ENCODE peak calls at places on chromosomes 1 and 21, in five cellular contexts. One of them, this sample, is unnamed.

GRCh38 chr1:204641455-204641854 is 44.1 kb downstream of the LRRN2 start:
- DNase-seq in sigmoid colon: no peak
- DNase-seq in CD4-positive, CD25-positive, alpha-beta regulatory T cell: no peak
- DNase-seq in Panc1: no peak
- DNase-seq in heart right ventricle: no peak
- DNase-seq in this sample: no peak

GRCh38 chr1:11558286-11558685 is 79.3 kb downstream of the DISP3 start:
- DNase-seq in sigmoid colon: no peak
- DNase-seq in CD4-positive, CD25-positive, alpha-beta regulatory T cell: no peak
- DNase-seq in Panc1: no peak
- DNase-seq in heart right ventricle: no peak
- DNase-seq in this sample: no peak

GRCh38 chr1:101479945-101480344 is 243.1 kb downstream of the S1PR1 start:
- DNase-seq in sigmoid colon: no peak
- DNase-seq in CD4-positive, CD25-positive, alpha-beta regulatory T cell: no peak
- DNase-seq in Panc1: no peak
- DNase-seq in heart right ventricle: no peak
- DNase-seq in this sample: no peak

GRCh38 chr1:244341455-244342450 is 110.0 kb downstream of the ADSS2 start:
- DNase-seq in sigmoid colon: no peak
- DNase-seq in CD4-positive, CD25-positive, alpha-beta regulatory T cell: no peak
- DNase-seq in Panc1: no peak
- DNase-seq in heart right ventricle: no peak
- DNase-seq in this sample: no peak

GRCh38 chr21:34035619-34036354 is 37.6 kb upstream of the MRPS6 start:
- DNase-seq in sigmoid colon: no peak
- DNase-seq in CD4-positive, CD25-positive, alpha-beta regulatory T cell: no peak
- DNase-seq in Panc1: no peak
- DNase-seq in heart right ventricle: no peak
- DNase-seq in this sample: no peak

GRCh38 chr1:229251185-229251584 is 19.7 kb upstream of the RAB4A start:
- DNase-seq in sigmoid colon: no peak
- DNase-seq in CD4-positive, CD25-positive, alpha-beta regulatory T cell: no peak
- DNase-seq in Panc1: no peak
- DNase-seq in heart right ventricle: no peak
- DNase-seq in this sample: no peak

GRCh38 chr1:156162430-156163037 is 9.1 kb downstream of the SEMA4A start:
- DNase-seq in sigmoid colon: no peak
- DNase-seq in CD4-positive, CD25-positive, alpha-beta regulatory T cell: no peak
- DNase-seq in Panc1: no peak
- DNase-seq in heart right ventricle: peak
- DNase-seq in this sample: peak

GRCh38 chr1:179881642-179882252 is 338 bp upstream of the TOR1AIP1 start:
- DNase-seq in sigmoid colon: peak
- DNase-seq in CD4-positive, CD25-positive, alpha-beta regulatory T cell: no peak
- DNase-seq in Panc1: peak
- DNase-seq in heart right ventricle: no peak
- DNase-seq in this sample: peak

GRCh38 chr1:68293122-68293521 is 60.8 kb upstream of the WLS start:
- DNase-seq in sigmoid colon: no peak
- DNase-seq in CD4-positive, CD25-positive, alpha-beta regulatory T cell: no peak
- DNase-seq in Panc1: no peak
- DNase-seq in heart right ventricle: no peak
- DNase-seq in this sample: peak

GRCh38 chr1:241871031-241871430 is 23.0 kb downstream of the EXO1 start:
- DNase-seq in sigmoid colon: no peak
- DNase-seq in CD4-positive, CD25-positive, alpha-beta regulatory T cell: no peak
- DNase-seq in Panc1: no peak
- DNase-seq in heart right ventricle: no peak
- DNase-seq in this sample: no peak

GRCh38 chr1:201074018-201074417 is 38.2 kb downstream of the CACNA1S start:
- DNase-seq in sigmoid colon: no peak
- DNase-seq in CD4-positive, CD25-positive, alpha-beta regulatory T cell: no peak
- DNase-seq in Panc1: no peak
- DNase-seq in heart right ventricle: no peak
- DNase-seq in this sample: peak

GRCh38 chr1:66302810-66303209 is 231.1 kb upstream of the SGIP1 start:
- DNase-seq in sigmoid colon: no peak
- DNase-seq in CD4-positive, CD25-positive, alpha-beta regulatory T cell: no peak
- DNase-seq in Panc1: no peak
- DNase-seq in heart right ventricle: no peak
- DNase-seq in this sample: no peak

GRCh38 chr1:21024918-21025317 is 151.8 kb downstream of the EIF4G3 start:
- DNase-seq in sigmoid colon: no peak
- DNase-seq in CD4-positive, CD25-positive, alpha-beta regulatory T cell: no peak
- DNase-seq in Panc1: no peak
- DNase-seq in heart right ventricle: no peak
- DNase-seq in this sample: no peak

GRCh38 chr21:39321424-39321823 is 8.0 kb upstream of the BRWD1 start:
- DNase-seq in sigmoid colon: no peak
- DNase-seq in CD4-positive, CD25-positive, alpha-beta regulatory T cell: no peak
- DNase-seq in Panc1: no peak
- DNase-seq in heart right ventricle: no peak
- DNase-seq in this sample: no peak

GRCh38 chr1:178774263-178774662 is 49.2 kb downstream of the RALGPS2 start:
- DNase-seq in sigmoid colon: no peak
- DNase-seq in CD4-positive, CD25-positive, alpha-beta regulatory T cell: peak
- DNase-seq in Panc1: no peak
- DNase-seq in heart right ventricle: no peak
- DNase-seq in this sample: no peak

GRCh38 chr1:39450956-39451601 is 40.4 kb upstream of the BMP8A start:
- DNase-seq in sigmoid colon: no peak
- DNase-seq in CD4-positive, CD25-positive, alpha-beta regulatory T cell: no peak
- DNase-seq in Panc1: no peak
- DNase-seq in heart right ventricle: no peak
- DNase-seq in this sample: peak

GRCh38 chr1:203406446-203407045 is 55.6 kb upstream of the FMOD start:
- DNase-seq in sigmoid colon: peak
- DNase-seq in CD4-positive, CD25-positive, alpha-beta regulatory T cell: no peak
- DNase-seq in Panc1: no peak
- DNase-seq in heart right ventricle: peak
- DNase-seq in this sample: peak

GRCh38 chr1:100443739-100444571 is 91.6 kb downstream of the CDC14A start:
- DNase-seq in sigmoid colon: peak
- DNase-seq in CD4-positive, CD25-positive, alpha-beta regulatory T cell: no peak
- DNase-seq in Panc1: no peak
- DNase-seq in heart right ventricle: no peak
- DNase-seq in this sample: no peak

GRCh38 chr1:23178931-23179330 is 10.3 kb upstream of the LUZP1 start:
- DNase-seq in sigmoid colon: no peak
- DNase-seq in CD4-positive, CD25-positive, alpha-beta regulatory T cell: no peak
- DNase-seq in Panc1: no peak
- DNase-seq in heart right ventricle: no peak
- DNase-seq in this sample: no peak

GRCh38 chr21:26513212-26513611 is 59.9 kb downstream of the CYYR1 start:
- DNase-seq in sigmoid colon: no peak
- DNase-seq in CD4-positive, CD25-positive, alpha-beta regulatory T cell: no peak
- DNase-seq in Panc1: no peak
- DNase-seq in heart right ventricle: peak
- DNase-seq in this sample: no peak

GRCh38 chr1:229448845-229449244 is 15.0 kb upstream of the ACTA1 start:
- DNase-seq in sigmoid colon: no peak
- DNase-seq in CD4-positive, CD25-positive, alpha-beta regulatory T cell: no peak
- DNase-seq in Panc1: no peak
- DNase-seq in heart right ventricle: no peak
- DNase-seq in this sample: no peak

GRCh38 chr1:3660704-3661103 is 8.4 kb downstream of the TP73 start:
- DNase-seq in sigmoid colon: no peak
- DNase-seq in CD4-positive, CD25-positive, alpha-beta regulatory T cell: no peak
- DNase-seq in Panc1: no peak
- DNase-seq in heart right ventricle: no peak
- DNase-seq in this sample: no peak

GRCh38 chr1:4684849-4685248 is 30.4 kb downstream of the AJAP1 start:
- DNase-seq in sigmoid colon: no peak
- DNase-seq in CD4-positive, CD25-positive, alpha-beta regulatory T cell: no peak
- DNase-seq in Panc1: no peak
- DNase-seq in heart right ventricle: no peak
- DNase-seq in this sample: peak

GRCh38 chr1:240946926-240947325 is 335.0 kb upstream of the GREM2 start:
- DNase-seq in sigmoid colon: no peak
- DNase-seq in CD4-positive, CD25-positive, alpha-beta regulatory T cell: no peak
- DNase-seq in Panc1: no peak
- DNase-seq in heart right ventricle: no peak
- DNase-seq in this sample: peak

GRCh38 chr1:109266965-109267364 is 16.0 kb downstream of the PSRC1 start:
- DNase-seq in sigmoid colon: no peak
- DNase-seq in CD4-positive, CD25-positive, alpha-beta regulatory T cell: no peak
- DNase-seq in Panc1: no peak
- DNase-seq in heart right ventricle: no peak
- DNase-seq in this sample: peak

GRCh38 chr1:151828931-151829330 is 2.7 kb downstream of the RORC start:
- DNase-seq in sigmoid colon: no peak
- DNase-seq in CD4-positive, CD25-positive, alpha-beta regulatory T cell: no peak
- DNase-seq in Panc1: no peak
- DNase-seq in heart right ventricle: peak
- DNase-seq in this sample: peak

GRCh38 chr21:31252611-31253010 is 91.5 kb downstream of the TIAM1 start:
- DNase-seq in sigmoid colon: no peak
- DNase-seq in CD4-positive, CD25-positive, alpha-beta regulatory T cell: no peak
- DNase-seq in Panc1: no peak
- DNase-seq in heart right ventricle: no peak
- DNase-seq in this sample: no peak

GRCh38 chr1:4328402-4329071 is 325.9 kb upstream of the AJAP1 start:
- DNase-seq in sigmoid colon: no peak
- DNase-seq in CD4-positive, CD25-positive, alpha-beta regulatory T cell: no peak
- DNase-seq in Panc1: no peak
- DNase-seq in heart right ventricle: no peak
- DNase-seq in this sample: no peak

GRCh38 chr21:32306021-32306780 is 7.5 kb downstream of the MRAP start:
- DNase-seq in sigmoid colon: no peak
- DNase-seq in CD4-positive, CD25-positive, alpha-beta regulatory T cell: no peak
- DNase-seq in Panc1: no peak
- DNase-seq in heart right ventricle: no peak
- DNase-seq in this sample: peak
- H3K27ac ChIP-seq in sigmoid colon: no peak
- H3K27ac ChIP-seq in CD4-positive, CD25-positive, alpha-beta regulatory T cell: no peak
- H3K27ac ChIP-seq in Panc1: no peak
- H3K27ac ChIP-seq in heart right ventricle: no peak
- H3K27ac ChIP-seq in this sample: no peak

GRCh38 chr1:194705123-194705522 is 1518.7 kb upstream of the B3GALT2 start:
- DNase-seq in sigmoid colon: no peak
- DNase-seq in CD4-positive, CD25-positive, alpha-beta regulatory T cell: no peak
- DNase-seq in Panc1: no peak
- DNase-seq in heart right ventricle: no peak
- DNase-seq in this sample: no peak
- H3K4me3 ChIP-seq in sigmoid colon: no peak
- H3K4me3 ChIP-seq in CD4-positive, CD25-positive, alpha-beta regulatory T cell: no peak
- H3K4me3 ChIP-seq in Panc1: no peak
- H3K4me3 ChIP-seq in heart right ventricle: no peak
- H3K4me3 ChIP-seq in this sample: no peak

DNA sequence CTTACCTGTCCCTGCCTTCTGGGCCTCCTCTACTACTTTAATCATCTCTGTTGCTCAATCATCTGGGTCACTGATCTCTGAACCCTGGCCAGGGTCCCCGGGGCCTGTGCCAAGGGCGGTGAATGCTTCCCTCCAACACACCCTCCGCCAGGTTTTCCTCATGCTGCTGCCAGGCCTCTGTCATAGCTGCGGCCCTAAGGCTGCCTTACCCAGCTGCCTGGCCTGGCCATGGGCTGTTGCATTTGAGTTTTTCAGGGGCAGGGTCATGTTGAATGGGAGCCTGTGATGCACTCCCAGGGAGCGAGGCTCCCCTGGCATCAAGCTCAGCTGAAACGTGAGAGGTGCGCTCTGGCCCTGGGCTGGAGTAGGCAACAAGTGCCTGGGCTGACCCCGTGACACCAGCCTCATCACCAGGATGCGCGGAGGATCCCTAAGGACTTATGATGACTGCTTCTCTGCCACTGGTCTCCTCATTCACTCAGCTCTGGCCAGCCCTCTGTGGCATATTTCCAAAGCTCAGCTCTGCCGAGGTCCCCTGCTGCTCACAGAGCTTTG is 7.6 kb downstream of the EDN2 start:
- DNase-seq in sigmoid colon: peak
- DNase-seq in CD4-positive, CD25-positive, alpha-beta regulatory T cell: no peak
- DNase-seq in Panc1: no peak
- DNase-seq in heart right ventricle: peak
- DNase-seq in this sample: peak
- H3K27ac ChIP-seq in sigmoid colon: no peak
- H3K27ac ChIP-seq in CD4-positive, CD25-positive, alpha-beta regulatory T cell: no peak
- H3K27ac ChIP-seq in Panc1: no peak
- H3K27ac ChIP-seq in heart right ventricle: peak
- H3K27ac ChIP-seq in this sample: no peak

GRCh38 chr1:225476100-225476511 is 48.3 kb upstream of the LBR start:
- DNase-seq in sigmoid colon: peak
- DNase-seq in CD4-positive, CD25-positive, alpha-beta regulatory T cell: no peak
- DNase-seq in Panc1: no peak
- DNase-seq in heart right ventricle: no peak
- DNase-seq in this sample: peak

GRCh38 chr1:225476538-225476988 is 48.7 kb upstream of the LBR start:
- DNase-seq in sigmoid colon: peak
- DNase-seq in CD4-positive, CD25-positive, alpha-beta regulatory T cell: no peak
- DNase-seq in Panc1: no peak
- DNase-seq in heart right ventricle: no peak
- DNase-seq in this sample: peak

GRCh38 chr1:225477296-225477911 is 49.6 kb upstream of the LBR start:
- DNase-seq in sigmoid colon: no peak
- DNase-seq in CD4-positive, CD25-positive, alpha-beta regulatory T cell: no peak
- DNase-seq in Panc1: no peak
- DNase-seq in heart right ventricle: no peak
- DNase-seq in this sample: peak

GRCh38 chr1:225474439-225474985 is 46.7 kb upstream of the LBR start:
- DNase-seq in sigmoid colon: peak
- DNase-seq in CD4-positive, CD25-positive, alpha-beta regulatory T cell: no peak
- DNase-seq in Panc1: no peak
- DNase-seq in heart right ventricle: no peak
- DNase-seq in this sample: peak

GRCh38 chr1:225474986-225475820 is 47.4 kb upstream of the LBR start:
- DNase-seq in sigmoid colon: peak
- DNase-seq in CD4-positive, CD25-positive, alpha-beta regulatory T cell: peak
- DNase-seq in Panc1: no peak
- DNase-seq in heart right ventricle: peak
- DNase-seq in this sample: peak
- H3K4me3 ChIP-seq in sigmoid colon: no peak
- H3K4me3 ChIP-seq in CD4-positive, CD25-positive, alpha-beta regulatory T cell: no peak
- H3K4me3 ChIP-seq in Panc1: peak
- H3K4me3 ChIP-seq in heart right ventricle: no peak
- H3K4me3 ChIP-seq in this sample: peak

DNA sequence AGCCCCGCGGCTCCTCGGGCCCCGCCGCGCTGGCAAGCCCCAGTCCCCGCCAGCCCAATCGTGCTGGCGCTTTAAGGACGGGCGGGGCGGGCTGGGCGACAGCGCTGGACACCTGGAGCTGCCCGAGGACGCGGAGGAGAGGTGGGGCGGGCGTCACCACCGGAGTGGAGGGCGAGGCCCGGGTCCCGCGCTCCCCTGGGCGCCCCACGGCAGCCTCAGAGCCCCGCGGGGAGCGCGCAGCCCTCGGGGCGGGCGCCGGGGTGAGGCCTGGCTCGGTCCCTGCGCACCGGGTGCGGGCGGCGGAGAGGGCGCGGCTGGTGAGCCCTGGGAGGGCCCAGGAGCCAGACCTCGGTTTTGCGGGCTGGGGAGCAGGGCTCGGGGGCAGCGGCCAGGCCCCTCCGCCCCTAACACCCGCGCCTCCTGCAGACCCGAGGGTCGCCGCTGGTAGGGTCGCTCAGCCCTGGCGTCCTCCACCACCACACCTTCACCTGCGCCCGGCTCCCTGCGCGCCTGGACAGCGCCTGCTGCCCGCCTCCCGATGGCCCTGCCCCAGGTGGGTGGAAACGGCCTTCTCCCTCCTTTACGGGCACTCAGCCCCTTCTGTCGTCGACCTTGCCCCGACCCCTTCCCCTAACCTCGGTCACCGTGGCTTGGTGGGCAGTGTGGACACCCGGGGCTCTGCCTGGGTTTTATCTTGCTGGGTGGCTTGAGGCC is at the start of gene TMEM61:
- DNase-seq in sigmoid colon: no peak
- DNase-seq in CD4-positive, CD25-positive, alpha-beta regulatory T cell: no peak
- DNase-seq in Panc1: no peak
- DNase-seq in heart right ventricle: no peak
- DNase-seq in this sample: no peak
- H3K27ac ChIP-seq in sigmoid colon: no peak
- H3K27ac ChIP-seq in CD4-positive, CD25-positive, alpha-beta regulatory T cell: no peak
- H3K27ac ChIP-seq in Panc1: no peak
- H3K27ac ChIP-seq in heart right ventricle: no peak
- H3K27ac ChIP-seq in this sample: no peak

This sample was measured in osteoblast.